ENCODE peak calls at places on chromosomes 13 and 19, in four cellular contexts. W is K562, D is HepG2, A is GM12878. R is an unnamed sample.

GRCh38 chr13:59269476-59269875 is 894.3 kb downstream of the DIAPH3 start:
- DNase-seq in W (no peak), D (no peak), A (no peak), R (no peak)

GRCh38 chr19:28556371-28556770 is 656.6 kb downstream of the UQCRFS1 start:
- DNase-seq in W (no peak), D (no peak), A (no peak), R (no peak)

GRCh38 chr13:109500146-109500773 is 286.1 kb downstream of the IRS2 start:
- DNase-seq in W (peak; percentile 1), D (no peak), A (no peak), R (peak; percentile 5)

GRCh38 chr13:80000679-80001509 is 340.0 kb downstream of the SPRY2 start:
- DNase-seq in W (no peak), D (no peak), A (no peak), R (no peak)

GRCh38 chr13:37058801-37059135 is 720 bp downstream of the SUPT20H start:
- DNase-seq in W (peak; percentile 40), D (no peak), A (peak; percentile 7), R (peak; percentile 32)

GRCh38 chr19:30227661-30228112 is 144.5 kb upstream of the ZNF536 start:
- DNase-seq in W (peak; percentile 66), D (peak; percentile 17), A (no peak), R (peak; percentile 69)

GRCh38 chr13:25911020-25911419 is 140.8 kb downstream of the SHISA2 start:
- DNase-seq in W (no peak), D (no peak), A (no peak), R (no peak)

GRCh38 chr13:78608705-78609463 is 5.5 kb upstream of the POU4F1 start:
- DNase-seq in W (no peak), D (no peak), A (no peak), R (no peak)

GRCh38 chr13:108919036-108919907 is 289.9 kb downstream of the MYO16 start:
- DNase-seq in W (no peak), D (no peak), A (no peak), R (no peak)

GRCh38 chr13:71303144-71303543 is 563.9 kb downstream of the DACH1 start:
- DNase-seq in W (no peak), D (no peak), A (no peak), R (no peak)

GRCh38 chr13:105914637-105915036 is 620.8 kb downstream of the EFNB2 start:
- DNase-seq in W (no peak), D (no peak), A (no peak), R (no peak)

GRCh38 chr19:46350758-46351159 is 3.9 kb downstream of the PPP5C start:
- DNase-seq in W (no peak), D (no peak), A (peak; percentile 51), R (no peak)

GRCh38 chr19:44587863-44588752 is 25.3 kb upstream of the IGSF23 start:
- DNase-seq in W (peak; percentile 80), D (peak; percentile 51), A (no peak), R (no peak)

GRCh38 chr19:44593294-44593693 is 20.1 kb upstream of the IGSF23 start:
- DNase-seq in W (no peak), D (no peak), A (no peak), R (no peak)

GRCh38 chr19:44592451-44592890 is 20.9 kb upstream of the IGSF23 start:
- DNase-seq in W (peak; percentile 50), D (no peak), A (no peak), R (no peak)

GRCh38 chr19:44588753-44589112 is 24.6 kb upstream of the IGSF23 start:
- DNase-seq in W (no peak), D (no peak), A (no peak), R (no peak)

GRCh38 chr19:44590245-44591059 is 22.9 kb upstream of the IGSF23 start:
- DNase-seq in W (peak; percentile 37), D (no peak), A (no peak), R (no peak)
- TF ChIP-seq TARDBP in W (peak; percentile 47), D (no peak), A (no peak), R (no peak)

GRCh38 chr19:13055213-13056051 is 47.2 kb downstream of the LYL1 start:
- DNase-seq in W (no peak), D (no peak), A (no peak), R (no peak)

GRCh38 chr19:13054605-13055212 is 47.9 kb downstream of the LYL1 start:
- DNase-seq in W (no peak), D (no peak), A (no peak), R (no peak)

GRCh38 chr19:13052447-13053232 is 50.0 kb downstream of the LYL1 start:
- DNase-seq in W (no peak), D (no peak), A (no peak), R (no peak)

GRCh38 chr19:13053238-13053637 is 49.4 kb downstream of the LYL1 start:
- DNase-seq in W (no peak), D (no peak), A (no peak), R (no peak)

DNA sequence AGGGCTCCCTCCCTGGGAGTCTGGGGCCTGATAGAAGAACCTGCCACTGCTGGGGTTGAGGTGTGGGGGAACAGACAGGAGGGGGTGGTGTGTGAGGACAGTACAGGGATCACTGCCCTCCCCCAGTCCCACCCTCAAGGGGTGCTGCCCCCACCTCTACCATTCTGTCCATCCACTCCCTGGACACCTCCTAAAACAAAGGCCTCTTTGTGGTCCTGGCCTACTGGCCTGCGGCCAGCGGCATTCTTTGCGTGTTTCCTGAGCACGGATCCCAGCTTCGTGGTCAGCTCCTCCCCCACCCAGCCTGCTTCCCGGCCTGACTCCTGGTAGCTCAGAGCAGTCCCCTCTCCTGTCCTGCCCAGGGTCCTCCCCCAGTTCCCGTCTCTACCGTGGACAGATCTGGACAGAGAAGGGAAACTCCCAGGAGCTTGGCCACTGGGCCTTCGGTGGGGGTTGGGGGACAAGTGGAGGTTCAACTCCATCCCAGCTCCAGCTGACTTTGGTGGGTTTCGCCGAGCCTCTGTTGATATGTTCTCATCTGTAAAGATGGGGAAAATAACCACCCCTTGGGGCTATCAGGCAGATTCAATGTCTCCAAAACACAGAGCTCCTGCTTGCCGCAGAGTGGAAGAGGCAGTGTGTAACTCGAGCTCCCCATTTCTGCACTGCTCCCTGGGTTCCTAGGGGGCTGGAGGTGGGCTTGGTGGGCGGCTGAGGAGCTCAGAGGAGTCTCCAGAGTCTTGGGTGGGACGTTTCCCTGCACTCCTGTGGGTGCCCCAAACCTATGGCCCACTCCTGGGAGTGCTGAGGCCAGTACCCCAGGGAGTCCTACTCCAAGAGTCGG is 48.7 kb downstream of the LYL1 start:
- DNase-seq in W (no peak), D (peak; percentile 97), A (no peak), R (no peak)
- TF ChIP-seq FOXK2 in W (no peak), D (peak; percentile 25), A (no peak), R (no peak)

GRCh38 chr13:48829536-48829935 is 146.2 kb upstream of the FNDC3A start:
- DNase-seq in W (no peak), D (no peak), A (no peak), R (no peak)

GRCh38 chr13:48828962-48829405 is 146.7 kb upstream of the FNDC3A start:
- DNase-seq in W (no peak), D (no peak), A (no peak), R (no peak)

GRCh38 chr13:48827709-48828108 is 148.0 kb upstream of the FNDC3A start:
- DNase-seq in W (no peak), D (no peak), A (no peak), R (no peak)

GRCh38 chr13:48831248-48831647 is 144.5 kb upstream of the FNDC3A start:
- DNase-seq in W (no peak), D (no peak), A (peak; percentile 16), R (no peak)

GRCh38 chr13:48826039-48826438 is 149.7 kb upstream of the FNDC3A start:
- DNase-seq in W (no peak), D (no peak), A (no peak), R (no peak)
- TF ChIP-seq FOXM1 in W (no peak), D (no peak), A (no peak), R (no peak)

GRCh38 chr19:7662657-7663056 is 6.2 kb upstream of the RETN start:
- DNase-seq in W (no peak), D (no peak), A (no peak), R (no peak)
- TF ChIP-seq TARDBP in W (no peak), D (no peak), A (no peak), R (no peak)

GRCh38 chr19:1177322-1178114 is 3.5 kb upstream of the SBNO2 start:
- DNase-seq in W (no peak), D (no peak), A (no peak), R (no peak)
- TF ChIP-seq FOXK2 in W (no peak), D (no peak), A (no peak), R (no peak)

GRCh38 chr13:33081666-33082065 is 65.4 kb downstream of the KL start:
- DNase-seq in W (no peak), D (no peak), A (no peak), R (no peak)
- TF ChIP-seq FOXM1 in W (no peak), D (no peak), A (no peak), R (no peak)

DNA sequence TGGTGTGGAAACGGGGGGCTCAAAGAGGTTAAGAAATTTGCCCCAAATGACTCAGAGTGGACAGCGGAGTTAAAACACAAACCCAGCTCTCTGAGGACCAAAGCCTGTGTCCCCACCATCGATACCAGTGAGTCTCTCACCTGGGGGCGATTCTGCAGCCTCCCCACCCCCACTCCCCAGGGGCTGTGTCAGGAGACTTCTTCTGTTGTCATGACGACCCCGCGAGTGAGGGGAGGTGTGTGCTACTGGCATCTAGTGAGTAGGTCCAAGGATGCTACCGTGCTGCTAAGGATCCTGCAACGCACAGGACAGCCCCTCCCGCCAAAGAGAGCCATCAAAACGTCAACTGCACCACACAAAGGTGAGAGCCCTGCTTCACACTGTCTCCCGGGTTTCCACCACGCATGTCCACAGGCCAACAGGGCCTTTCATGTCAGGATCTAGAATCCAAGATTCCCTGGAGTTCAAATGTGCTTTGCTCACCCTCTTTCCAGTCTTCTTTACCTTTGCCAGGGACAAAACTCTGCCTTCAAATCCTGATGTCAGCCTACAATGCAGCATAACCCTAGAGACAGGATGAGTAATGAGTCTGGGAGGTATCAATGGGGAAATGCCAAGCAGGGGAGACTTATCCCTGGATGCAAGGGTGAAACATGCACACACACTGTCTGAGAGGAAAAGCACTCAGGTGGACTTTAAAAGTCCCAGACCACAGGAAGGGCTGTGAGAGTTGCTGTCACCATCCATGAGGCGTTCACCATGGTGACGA is 3.9 kb downstream of the RANBP3 start:
- DNase-seq in W (no peak), D (no peak), A (no peak), R (no peak)
- TF ChIP-seq TARDBP in W (no peak), D (no peak), A (no peak), R (no peak)

GRCh38 chr19:52102163-52102562 is 6.6 kb upstream of the ZNF841 start:
- DNase-seq in W (no peak), D (no peak), A (no peak), R (no peak)

GRCh38 chr19:52094526-52094925 is 1.0 kb downstream of the ZNF841 start:
- DNase-seq in W (peak; percentile 18), D (no peak), A (no peak), R (no peak)

GRCh38 chr19:52095172-52096014 is at the start of gene ZNF841:
- DNase-seq in W (peak; percentile 96), D (peak; percentile 87), A (peak; percentile 60), R (peak; percentile 93)

GRCh38 chr19:52102782-52103181 is 7.2 kb upstream of the ZNF841 start:
- DNase-seq in W (no peak), D (no peak), A (no peak), R (no peak)

GRCh38 chr19:52099497-52100138 is 4.1 kb upstream of the ZNF841 start:
- DNase-seq in W (no peak), D (peak; percentile 64), A (no peak), R (no peak)
- TF ChIP-seq FOXK2 in W (no peak), D (no peak), A (no peak), R (no peak)